ENCODE peak calls at places on chromosomes 1 and 21, in five cellular contexts. B is Peyer's patch, O is esophagus squamous epithelium, L is adrenal gland, H is A549. S is an unnamed sample.

GRCh38 chr1:119327436-119328155 is 41.0 kb upstream of the HAO2 start:
- DNase-seq in O (no peak), H (no peak), L (peak; percentile 66), B (peak; percentile 61), S (no peak)

GRCh38 chr21:14918542-14918941 is 146.3 kb downstream of the NRIP1 start:
- DNase-seq in B (no peak), H (no peak), O (no peak), L (no peak), S (no peak)

GRCh38 chr21:46294647-46295176 is 8.6 kb downstream of the YBEY start:
- DNase-seq in H (no peak), B (no peak), L (no peak), O (no peak), S (peak; percentile 53)

GRCh38 chr1:153928776-153929432 is 6.1 kb upstream of the GATAD2B start:
- DNase-seq in H (no peak), B (no peak), L (no peak), O (no peak), S (no peak)

GRCh38 chr1:229896306-229896705 is 170.7 kb upstream of the GALNT2 start:
- DNase-seq in L (no peak), H (no peak), O (no peak), B (no peak), S (no peak)

GRCh38 chr1:17632541-17633193 is 93.2 kb downstream of the ARHGEF10L start:
- DNase-seq in O (no peak), B (no peak), L (no peak), H (peak; percentile 13), S (no peak)

GRCh38 chr1:237154173-237154572 is 112.2 kb downstream of the RYR2 start:
- DNase-seq in H (peak; percentile 13), L (peak; percentile 17), B (no peak), O (no peak), S (no peak)

GRCh38 chr1:174931214-174931613 is 68.5 kb upstream of the CACYBP start:
- DNase-seq in B (no peak), L (no peak), H (no peak), O (no peak), S (no peak)

GRCh38 chr1:225462429-225462713 is 34.5 kb upstream of the LBR start:
- DNase-seq in O (no peak), L (no peak), H (no peak), B (no peak), S (no peak)

GRCh38 chr1:28512058-28512611 is 6.3 kb downstream of the RCC1 start:
- DNase-seq in B (no peak), O (no peak), H (peak; percentile 49), L (no peak), S (no peak)

GRCh38 chr1:153346067-153346723 is 2.4 kb downstream of the PGLYRP4 start:
- DNase-seq in O (no peak), H (no peak), B (no peak), L (no peak), S (no peak)

GRCh38 chr1:210373878-210374599 is 45.3 kb downstream of the HHAT start:
- DNase-seq in O (no peak), B (no peak), L (peak; percentile 79), H (peak; percentile 97), S (peak; percentile 77)

GRCh38 chr1:99682291-99682751 is 36.4 kb downstream of the PALMD start:
- DNase-seq in H (peak; percentile 21), O (no peak), L (no peak), B (no peak), S (no peak)

GRCh38 chr1:227731241-227731677 is 3.8 kb downstream of the JMJD4 start:
- DNase-seq in B (no peak), O (no peak), L (peak; percentile 86), H (no peak), S (no peak)

GRCh38 chr1:12398135-12398450 is 168.3 kb downstream of the VPS13D start:
- DNase-seq in H (no peak), O (no peak), B (no peak), L (no peak), S (no peak)

GRCh38 chr1:101071470-101071886 is 45.9 kb upstream of the DPH5 start:
- DNase-seq in H (no peak), O (no peak), L (no peak), B (no peak), S (peak; percentile 84)

GRCh38 chr1:23403038-23403336 is 21.6 kb downstream of the TCEA3 start:
- DNase-seq in O (no peak), B (no peak), H (peak; percentile 53), L (peak; percentile 66), S (no peak)

GRCh38 chr1:228158151-228158571 is 7.4 kb upstream of the IBA57 start:
- DNase-seq in L (no peak), O (no peak), H (no peak), B (peak; percentile 39), S (no peak)

GRCh38 chr1:172345077-172345476 is 75.4 kb upstream of the C1orf105 start:
- DNase-seq in O (no peak), H (no peak), B (no peak), L (no peak), S (no peak)

GRCh38 chr1:85200367-85200869 is 398 bp downstream of the SYDE2 start:
- DNase-seq in L (peak; percentile 49), B (peak; percentile 69), H (peak; percentile 28), O (no peak), S (no peak)

GRCh38 chr1:169601096-169601881 is 15.0 kb upstream of the F5 start:
- DNase-seq in O (no peak), B (no peak), L (no peak), H (peak; percentile 29), S (peak; percentile 4)

GRCh38 chr1:209585672-209586071 is 2.2 kb downstream of the CAMK1G start:
- DNase-seq in L (peak; percentile 65), H (no peak), O (no peak), B (peak; percentile 67), S (no peak)

GRCh38 chr1:16120940-16121410 is 34.9 kb downstream of the EPHA2 start:
- DNase-seq in B (peak; percentile 10), L (no peak), O (no peak), H (peak; percentile 88), S (no peak)

GRCh38 chr1:214525535-214526019 is 25.8 kb downstream of the PTPN14 start:
- DNase-seq in H (no peak), B (no peak), O (no peak), L (no peak), S (no peak)

GRCh38 chr21:41678944-41679343 is 87.9 kb downstream of the RIPK4 start:
- DNase-seq in H (peak; percentile 99), O (peak; percentile 42), L (peak; percentile 90), B (peak; percentile 96), S (peak; percentile 79)

GRCh38 chr1:45584351-45585109 is 689 bp downstream of the NASP start:
- DNase-seq in O (peak; percentile 49), L (peak; percentile 86), B (peak; percentile 96), H (peak; percentile 89), S (peak; percentile 93)

GRCh38 chr1:45585496-45586075 is 1.7 kb downstream of the NASP start:
- DNase-seq in L (no peak), B (no peak), H (no peak), O (no peak), S (peak; percentile 48)

GRCh38 chr1:45583264-45583665 is 576 bp upstream of the NASP start:
- DNase-seq in B (peak; percentile 95), H (peak; percentile 94), L (peak; percentile 97), O (peak; percentile 72), S (peak; percentile 97)

GRCh38 chr1:45585110-45585426 is 1.2 kb downstream of the NASP start:
- DNase-seq in B (no peak), H (no peak), O (no peak), L (no peak), S (no peak)

GRCh38 chr1:45583666-45584350 is at the start of gene NASP:
- DNase-seq in L (peak; percentile 91), O (peak; percentile 66), B (peak; percentile 95), H (peak; percentile 79), S (peak; percentile 92)
- TF ChIP-seq POLR2A in L (peak; percentile 85), O (no peak), B (peak; percentile 76), H (peak; percentile 81), S (peak; percentile 98)

GRCh38 chr1:155859234-155859829 is at the start of gene SYT11:
- DNase-seq in L (peak; percentile 93), H (peak; percentile 94), B (peak; percentile 93), O (peak; percentile 53), S (peak; percentile 93)

GRCh38 chr1:155858805-155859233 is 548 bp upstream of the SYT11 start:
- DNase-seq in L (peak; percentile 23), H (no peak), O (no peak), B (no peak), S (no peak)

GRCh38 chr1:155860939-155861496 is 1.7 kb downstream of the SYT11 start:
- DNase-seq in B (no peak), O (no peak), H (no peak), L (no peak), S (no peak)

GRCh38 chr1:155856975-155857930 is at the start of gene GON4L:
- DNase-seq in L (peak; percentile 91), H (peak; percentile 94), B (peak; percentile 89), O (peak; percentile 60), S (peak; percentile 94)

DNA sequence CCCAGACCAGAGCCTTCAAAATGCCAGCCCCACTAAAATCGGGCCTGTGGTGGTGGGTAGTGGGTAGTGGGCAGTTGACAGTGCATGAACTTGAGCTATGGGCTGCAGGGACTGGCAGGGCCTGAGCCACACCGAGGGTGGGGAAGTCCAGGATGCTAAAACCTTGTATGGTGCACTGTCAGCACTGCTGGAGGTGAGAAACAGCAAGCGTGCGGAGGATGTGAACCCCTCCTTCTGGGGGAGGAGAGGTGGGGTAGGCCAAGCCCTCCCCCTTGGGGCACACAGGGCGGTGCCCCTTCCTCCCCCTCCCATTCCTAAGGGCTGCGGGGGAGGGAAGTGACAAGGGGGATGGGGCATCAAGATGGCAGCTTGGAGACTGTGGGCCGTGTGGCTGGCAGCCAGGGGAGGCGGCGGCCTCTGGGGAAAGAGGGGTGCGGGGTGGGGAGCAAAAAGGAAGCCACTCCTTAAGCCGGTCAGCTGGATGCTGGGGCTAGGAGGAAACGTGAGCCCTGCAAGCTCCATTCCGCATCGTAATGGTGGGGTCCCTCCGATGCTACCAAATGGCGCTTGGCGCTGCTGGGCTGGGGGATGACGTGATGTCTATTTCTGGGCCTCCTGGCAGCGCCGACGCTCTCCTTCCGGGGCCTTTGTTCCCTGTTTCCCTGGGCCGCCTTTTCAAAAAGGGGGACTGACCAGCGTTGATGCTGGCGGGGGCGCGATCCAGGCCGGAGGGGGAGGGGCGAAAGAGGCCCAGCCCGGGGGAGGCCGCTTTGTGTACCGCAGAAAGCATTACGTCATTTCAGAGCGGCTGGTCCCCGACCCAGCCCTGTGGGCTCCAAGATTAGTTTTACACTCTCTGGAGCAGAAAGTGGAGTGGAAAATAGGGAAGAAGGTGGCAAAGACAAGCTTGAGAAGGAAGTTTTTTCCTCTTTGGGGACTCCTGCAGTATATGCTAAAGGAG is 794 bp downstream of the SYT11 start:
- DNase-seq in B (peak; percentile 59), H (no peak), O (peak; percentile 4), L (peak; percentile 61), S (peak; percentile 83)
- TF ChIP-seq POLR2A in B (no peak), H (no peak), O (no peak), L (no peak), S (peak; percentile 53)

GRCh38 chr1:182391362-182392044 is at the start of gene GLUL:
- DNase-seq in L (peak; percentile 95), B (peak; percentile 88), H (peak; percentile 62), O (peak; percentile 46), S (peak; percentile 93)
- TF ChIP-seq POLR2A in L (peak; percentile 98), B (peak; percentile 93), H (peak; percentile 77), O (no peak), S (peak; percentile 100)

DNA sequence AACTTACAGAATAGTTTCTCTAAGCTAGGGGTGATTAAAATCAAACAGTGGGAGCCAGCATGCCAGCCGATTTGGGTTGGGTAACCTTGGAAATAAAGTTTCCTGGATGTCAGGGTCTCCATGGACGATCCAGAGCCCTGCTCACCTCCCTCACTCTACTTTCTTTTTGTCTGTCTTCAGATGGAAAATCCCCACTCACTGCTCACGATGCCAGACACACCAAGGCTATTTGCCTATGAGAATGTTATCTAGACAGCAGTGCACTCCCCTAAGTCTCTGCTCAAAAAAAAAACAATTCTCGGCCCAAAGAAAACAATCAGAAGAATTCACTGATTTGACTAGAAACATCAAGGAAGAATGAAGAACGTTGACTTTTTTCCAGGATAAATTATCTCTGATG is 13.9 kb downstream of the SLAMF7 start:
- DNase-seq in B (no peak), L (peak; percentile 37), H (no peak), O (no peak), S (no peak)
- TF ChIP-seq POLR2A in B (no peak), L (no peak), H (no peak), O (no peak), S (no peak)

S was measured in erythroblast.